ENCODE peak calls at places on chromosomes 7 and 10, in eight cellular contexts. I is Panc1, S is HCT116, C is GM12878, D is K562, X is GM23338, W is HepG2, U is SK-N-SH. K is an unnamed sample.

GRCh38 chr10:76428541-76429330 is 997.3 kb downstream of the LRMDA start:
- DNase-seq in C (no peak), I (no peak), U (no peak), W (no peak), S (no peak), D (no peak), X (peak; percentile 18), K (no peak)

GRCh38 chr7:159109092-159110035 is 35.3 kb downstream of the VIPR2 start:
- DNase-seq in U (no peak), S (no peak), C (no peak), W (no peak), X (no peak), I (no peak), D (no peak), K (no peak)

GRCh38 chr7:157269341-157270059 is 67.3 kb upstream of the DNAJB6 start:
- DNase-seq in D (no peak), U (no peak), I (no peak), W (no peak), C (no peak), X (no peak), S (no peak), K (no peak)

GRCh38 chr10:28432210-28432676 is 100.7 kb upstream of the WAC start:
- DNase-seq in S (peak; percentile 70), D (peak; percentile 63), X (peak; percentile 90), W (peak; percentile 66), C (no peak), I (peak; percentile 17), U (peak; percentile 79), K (peak; percentile 76)

GRCh38 chr10:48659790-48660189 is 24.9 kb upstream of the WDFY4 start:
- DNase-seq in S (no peak), C (no peak), I (no peak), X (peak; percentile 46), U (peak; percentile 48), W (no peak), D (no peak), K (no peak)

GRCh38 chr10:20995123-20995978 is 98.2 kb upstream of the NEBL start:
- DNase-seq in W (no peak), X (no peak), U (peak; percentile 57), S (no peak), C (no peak), I (no peak), D (no peak), K (no peak)

GRCh38 chr10:124221356-124222297 is 128.2 kb upstream of the CHST15 start:
- DNase-seq in W (no peak), D (no peak), I (no peak), U (peak; percentile 77), S (no peak), X (no peak), C (peak; percentile 83), K (no peak)

GRCh38 chr7:148772297-148773089 is 73.8 kb downstream of the CUL1 start:
- DNase-seq in D (no peak), W (no peak), I (peak; percentile 96), C (no peak), S (peak; percentile 82), X (no peak), U (no peak), K (no peak)

GRCh38 chr7:18583305-18583704 is 87.8 kb downstream of the HDAC9 start:
- DNase-seq in S (no peak), X (no peak), D (no peak), I (no peak), W (no peak), C (no peak), U (no peak), K (no peak)

GRCh38 chr7:151895695-151896485 is 19.0 kb upstream of the PRKAG2 start:
- DNase-seq in X (no peak), S (no peak), C (no peak), I (no peak), U (no peak), W (no peak), D (no peak), K (no peak)

GRCh38 chr7:157873181-157873580 is 536.4 kb downstream of the DNAJB6 start:
- DNase-seq in U (no peak), S (no peak), X (no peak), C (no peak), I (no peak), W (no peak), D (no peak), K (no peak)

GRCh38 chr10:126059101-126059826 is 162.9 kb downstream of the FANK1 start:
- DNase-seq in U (peak; percentile 56), S (no peak), X (no peak), C (no peak), W (no peak), I (peak; percentile 68), D (no peak), K (no peak)

GRCh38 chr10:126060232-126060935 is 164.0 kb downstream of the FANK1 start:
- DNase-seq in S (no peak), D (no peak), X (no peak), W (no peak), U (no peak), I (peak; percentile 65), C (no peak), K (no peak)

GRCh38 chr10:126057494-126057893 is 161.1 kb downstream of the FANK1 start:
- DNase-seq in W (no peak), S (no peak), U (no peak), I (no peak), C (no peak), X (no peak), D (no peak), K (no peak)

GRCh38 chr10:126058104-126058503 is 161.7 kb downstream of the FANK1 start:
- DNase-seq in S (no peak), D (no peak), W (no peak), I (no peak), C (no peak), U (peak; percentile 61), X (no peak), K (no peak)

DNA sequence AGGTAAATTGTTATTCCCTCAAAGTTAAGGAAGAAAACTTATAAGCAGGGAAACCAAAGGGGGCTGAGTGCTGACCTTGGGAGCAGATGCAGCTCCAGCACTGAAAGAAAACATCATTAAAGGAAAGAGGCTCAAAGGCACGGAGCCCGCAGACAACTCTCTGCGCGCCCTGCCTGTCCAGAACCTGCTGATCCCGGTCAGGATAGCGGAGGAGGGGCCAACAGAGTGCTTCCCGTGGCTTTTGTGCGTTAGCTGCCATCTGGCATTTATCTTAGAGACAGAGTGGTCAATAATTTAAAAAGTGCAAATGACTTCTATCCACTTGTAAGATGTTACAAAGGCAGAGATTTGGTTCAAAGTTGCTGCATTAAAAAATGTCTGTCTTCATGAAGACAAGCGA is 162.1 kb downstream of the FANK1 start:
- DNase-seq in D (no peak), U (peak; percentile 85), W (no peak), I (no peak), X (peak; percentile 21), C (no peak), S (no peak), K (no peak)
- TF ChIP-seq REST in D (no peak), U (no peak), W (no peak), I (no peak), X (no peak), C (no peak), S (no peak), K (no peak)

DNA sequence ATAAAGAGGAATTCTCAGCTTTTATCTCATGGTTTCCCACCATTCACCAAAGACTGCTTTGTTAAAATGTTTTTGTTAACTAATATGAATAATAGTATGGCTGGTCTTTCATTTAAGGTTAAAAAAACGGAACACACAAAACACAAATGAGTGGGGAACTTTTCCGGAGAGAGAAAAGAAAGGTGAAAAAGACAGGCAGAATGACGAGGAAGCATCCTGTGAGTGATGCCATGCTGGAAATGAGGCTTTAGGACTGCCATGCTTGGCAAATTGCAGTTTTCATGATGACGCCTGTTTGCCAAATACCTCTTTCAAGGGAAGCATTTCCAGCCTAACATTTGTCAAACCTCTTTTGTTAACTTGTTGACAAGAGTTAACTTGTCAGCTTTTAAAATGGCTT is 127.6 kb downstream of the RSU1 start:
- DNase-seq in U (no peak), C (no peak), D (no peak), W (no peak), S (no peak), I (no peak), X (no peak), K (no peak)
- TF ChIP-seq POLR2AphosphoS5 in U (no peak), C (no peak), D (no peak), W (no peak), S (no peak), I (no peak), X (no peak), K (no peak)

DNA sequence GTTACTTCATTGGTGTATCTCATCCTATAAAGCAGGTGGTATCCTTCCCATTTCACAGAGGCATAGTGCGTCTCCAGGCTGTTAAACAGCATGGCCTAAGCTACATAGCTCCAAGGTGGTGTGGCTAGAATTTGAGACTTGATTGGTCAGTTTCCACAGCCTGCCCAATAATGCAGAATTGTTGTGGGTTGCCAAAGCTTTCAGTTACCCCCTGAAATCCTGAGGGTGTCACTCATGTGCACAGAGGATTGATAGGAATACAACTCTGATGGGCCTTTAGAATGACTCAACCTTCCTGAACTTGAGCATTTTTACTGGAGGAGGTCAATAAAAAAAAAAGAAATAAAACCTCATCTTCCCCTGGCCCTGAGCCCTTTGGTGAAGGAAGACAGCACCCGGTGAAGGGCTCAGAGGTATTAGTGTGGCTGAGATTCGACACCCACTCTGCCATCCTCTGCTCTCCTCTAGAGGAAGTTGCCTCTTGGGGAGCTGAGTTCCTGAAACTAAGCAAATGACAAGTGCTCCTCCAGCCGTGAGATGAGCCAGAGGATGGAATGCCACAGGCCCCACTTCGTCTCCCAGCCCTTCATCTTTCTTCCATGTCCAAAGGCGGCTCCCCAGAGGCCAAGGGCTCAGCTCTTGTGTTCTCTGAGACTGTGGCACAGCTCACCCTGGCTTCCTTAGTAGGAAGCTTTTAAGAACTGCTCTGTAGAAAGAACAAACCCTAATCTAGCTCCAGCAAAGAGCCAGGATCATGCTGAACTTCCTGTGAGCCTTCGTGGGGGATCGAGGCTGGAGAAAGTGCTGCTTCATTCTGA is 1.0 kb downstream of the ACSL5 start:
- DNase-seq in C (no peak), U (no peak), S (peak; percentile 88), X (no peak), I (no peak), W (peak; percentile 59), D (no peak), K (no peak)
- TF ChIP-seq REST in C (no peak), U (no peak), S (no peak), X (no peak), I (no peak), W (no peak), D (no peak), K (no peak)

GRCh38 chr10:92290076-92290836 is 622 bp downstream of the CPEB3 start:
- DNase-seq in I (no peak), U (no peak), S (peak; percentile 32), W (peak; percentile 23), C (no peak), D (peak; percentile 12), X (peak; percentile 51), K (no peak)

GRCh38 chr10:92291610-92291859 is 568 bp downstream of the MARCHF5 start:
- DNase-seq in X (no peak), C (no peak), D (no peak), I (no peak), U (no peak), S (no peak), W (no peak), K (no peak)

GRCh38 chr10:92291921-92292860 is 1.2 kb downstream of the MARCHF5 start:
- DNase-seq in W (peak; percentile 28), D (peak; percentile 51), C (peak; percentile 37), X (peak; percentile 54), I (no peak), S (peak; percentile 32), U (peak; percentile 59), K (peak; percentile 67)

GRCh38 chr10:92290837-92291609 is at the start of the genes CPEB3 and MARCHF5:
- DNase-seq in W (peak; percentile 93), D (peak; percentile 82), S (peak; percentile 91), C (peak; percentile 77), X (peak; percentile 98), I (peak; percentile 73), U (peak; percentile 96), K (peak; percentile 88)
- TF ChIP-seq POLR2AphosphoS5 in W (peak; percentile 58), D (peak; percentile 45), S (peak; percentile 91), C (no peak), X (peak; percentile 80), I (peak; percentile 68), U (no peak), K (no peak)

GRCh38 chr7:120833551-120833950 is 24.4 kb downstream of the TSPAN12 start:
- DNase-seq in X (no peak), I (no peak), S (no peak), C (no peak), W (no peak), D (no peak), U (no peak), K (no peak)
- TF ChIP-seq REST in X (no peak), I (no peak), S (no peak), C (no peak), W (no peak), D (no peak), U (no peak), K (no peak)

K was measured in HL-60.